ENCODE peak calls at places on chromosomes 11 and 22, in five cellular contexts. H, M, C, T and B are unnamed samples.

GRCh38 chr11:77502501-77502900 is 28.6 kb upstream of the PAK1 start:
- DNase-seq in H (no peak), M (no peak), C (no peak), T (no peak), B (no peak)

GRCh38 chr11:84566681-84567080 is 1060.5 kb downstream of the DLG2 start:
- DNase-seq in H (no peak), M (no peak), C (no peak), T (no peak), B (no peak)

GRCh38 chr11:27161071-27161470 is 120.5 kb downstream of the BBOX1 start:
- DNase-seq in H (peak; percentile 55), M (peak; percentile 68), C (no peak), T (no peak), B (peak; percentile 31)

GRCh38 chr11:61693897-61694840 is 14.0 kb downstream of the DAGLA start:
- DNase-seq in H (no peak), M (no peak), C (peak; percentile 95), T (no peak), B (no peak)

GRCh38 chr11:2076441-2076840 is 62.7 kb downstream of the IGF2 start:
- DNase-seq in H (no peak), M (no peak), C (peak; percentile 23), T (no peak), B (no peak)

GRCh38 chr11:20399498-20399897 is 12.0 kb downstream of the PRMT3 start:
- DNase-seq in H (no peak), M (no peak), C (no peak), T (no peak), B (no peak)

GRCh38 chr22:26461188-26461810 is 22.3 kb downstream of the HPS4 start:
- DNase-seq in H (no peak), M (peak; percentile 28), C (peak; percentile 82), T (peak; percentile 77), B (peak; percentile 50)

GRCh38 chr11:74462009-74462408 is 5.3 kb downstream of the KCNE3 start:
- DNase-seq in H (no peak), M (no peak), C (peak; percentile 88), T (no peak), B (peak; percentile 30)

GRCh38 chr11:27174026-27174425 is 133.4 kb downstream of the BBOX1 start:
- DNase-seq in H (no peak), M (no peak), C (no peak), T (no peak), B (no peak)

GRCh38 chr11:82533628-82534353 is 199.9 kb downstream of the FAM181B start:
- DNase-seq in H (no peak), M (no peak), C (no peak), T (no peak), B (no peak)

GRCh38 chr11:1771700-1772099 is 8.0 kb upstream of the CTSD start:
- DNase-seq in H (peak; percentile 66), M (peak; percentile 62), C (peak; percentile 59), T (no peak), B (peak; percentile 78)

GRCh38 chr11:71255323-71255722 is 2.9 kb upstream of the SHANK2 start:
- DNase-seq in H (no peak), M (no peak), C (no peak), T (no peak), B (no peak)

GRCh38 chr11:65565624-65566453 is 4.4 kb upstream of the ZNRD2 start:
- DNase-seq in H (no peak), M (peak; percentile 35), C (no peak), T (no peak), B (no peak)

GRCh38 chr22:38623357-38623756 is 32.8 kb downstream of the FAM227A start:
- DNase-seq in H (no peak), M (no peak), C (no peak), T (no peak), B (no peak)

GRCh38 chr22:25775501-25775900 is 33.5 kb downstream of the MYO18B start:
- DNase-seq in H (no peak), M (peak; percentile 21), C (peak; percentile 75), T (peak; percentile 60), B (peak; percentile 72)

GRCh38 chr22:47163481-47163875 is 401.0 kb downstream of the TBC1D22A start:
- DNase-seq in H (no peak), M (no peak), C (peak; percentile 35), T (no peak), B (no peak)

GRCh38 chr22:49972163-49973017 is 11.8 kb downstream of the PIM3 start:
- DNase-seq in H (no peak), M (no peak), C (peak; percentile 63), T (peak; percentile 11), B (no peak)

GRCh38 chr11:125062931-125063428 is at the start of gene SLC37A2:
- DNase-seq in H (peak; percentile 58), M (peak; percentile 54), C (peak; percentile 90), T (peak; percentile 67), B (peak; percentile 49)

GRCh38 chr11:132357811-132358572 is 987.6 kb downstream of the NTM start:
- DNase-seq in H (no peak), M (no peak), C (no peak), T (no peak), B (no peak)

GRCh38 chr11:93935826-93936225 is 85.3 kb upstream of the HEPHL1 start:
- DNase-seq in H (no peak), M (no peak), C (no peak), T (no peak), B (no peak)

GRCh38 chr11:9678576-9678975 is 14.7 kb downstream of the SWAP70 start:
- DNase-seq in H (no peak), M (no peak), C (no peak), T (no peak), B (no peak)

DNA sequence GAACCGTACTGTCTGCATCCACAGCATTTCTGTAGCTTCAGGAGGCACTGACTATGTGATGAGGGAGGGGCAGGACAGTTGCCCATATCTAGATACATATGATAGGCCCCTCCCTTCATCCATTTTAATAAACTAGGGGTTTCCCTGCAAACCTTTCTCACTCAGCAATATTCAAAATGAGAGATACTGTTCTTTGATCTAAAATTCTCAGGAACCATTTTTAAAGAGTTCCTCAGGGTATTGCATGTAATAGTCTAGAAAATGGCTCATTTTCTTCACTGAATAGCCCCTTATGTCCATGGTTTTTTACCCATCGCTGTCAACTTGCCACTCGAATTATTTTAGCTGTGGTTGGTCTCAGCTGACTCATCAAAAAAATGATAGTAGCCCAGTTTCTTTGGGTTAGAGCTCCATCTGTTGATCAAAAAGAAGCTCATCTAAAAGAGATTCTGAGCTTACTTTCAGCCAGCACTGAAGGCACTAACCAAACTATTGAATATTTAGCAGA is 37.0 kb upstream of the DNAJB7 start:
- DNase-seq in H (peak; percentile 42), M (peak; percentile 67), C (peak; percentile 29), T (no peak), B (peak; percentile 68)
- TF ChIP-seq CTCF in H (peak; percentile 54), M (peak; percentile 66), C (peak; percentile 50), T (no peak), B (peak; percentile 60)

GRCh38 chr11:747176-748006 is at the start of gene TALDO1:
- DNase-seq in H (peak; percentile 82), M (peak; percentile 76), C (peak; percentile 94), T (peak; percentile 94), B (peak; percentile 69)
- TF ChIP-seq CTCF in H (no peak), M (peak; percentile 32), C (peak; percentile 18), T (no peak), B (no peak)

GRCh38 chr11:130371004-130371590 is 56.4 kb upstream of the ZBTB44 start:
- DNase-seq in H (no peak), M (no peak), C (no peak), T (no peak), B (no peak)
- TF ChIP-seq CTCF in H (no peak), M (no peak), C (no peak), T (no peak), B (no peak)

GRCh38 chr11:113667801-113668200 is 38.3 kb downstream of the TMPRSS5 start:
- DNase-seq in H (no peak), M (no peak), C (no peak), T (no peak), B (no peak)
- TF ChIP-seq CTCF in H (no peak), M (no peak), C (no peak), T (no peak), B (no peak)